ENCODE peak calls at places on chromosomes 6 and 20, in six cellular contexts. B is pancreas, W is HL-60, A is lower lobe of right lung, C is AG04450, R is ascending aorta. E is an unnamed sample.

GRCh38 chr6:63527658-63528514 is 44.4 kb upstream of the LOC128125822 start:
- DNase-seq in B (peak), A (no peak), R (no peak), C (peak), W (no peak), E (peak)

GRCh38 chr6:157982297-157982579 is 575 bp downstream of the SYNJ2 start:
- DNase-seq in W (peak), C (no peak), R (no peak), B (peak), A (no peak), E (peak)

GRCh38 chr6:709471-710056 is 16.6 kb upstream of the EXOC2 start:
- DNase-seq in R (no peak), A (no peak), C (no peak), W (no peak), B (no peak), E (no peak)

GRCh38 chr6:151286192-151286591 is 46.4 kb downstream of the AKAP12 start:
- DNase-seq in C (no peak), W (no peak), R (no peak), B (no peak), A (no peak), E (no peak)

GRCh38 chr6:161631676-161632194 is 357.9 kb upstream of the AGPAT4 start:
- DNase-seq in B (no peak), C (no peak), A (no peak), R (no peak), W (no peak), E (no peak)

GRCh38 chr6:74289881-74290280 is 593.9 kb downstream of the CD109 start:
- DNase-seq in A (no peak), C (peak), R (no peak), W (no peak), B (no peak), E (no peak)

GRCh38 chr6:115842338-115842737 is 218.4 kb downstream of the FRK start:
- DNase-seq in R (no peak), W (no peak), A (no peak), B (no peak), C (no peak), E (no peak)

GRCh38 chr20:57076202-57076651 is 190.2 kb downstream of the BMP7 start:
- DNase-seq in R (no peak), W (no peak), C (no peak), A (no peak), B (no peak), E (no peak)

GRCh38 chr6:56087421-56087820 is 160.0 kb downstream of the COL21A1 start:
- DNase-seq in B (no peak), C (no peak), W (no peak), R (no peak), A (no peak), E (no peak)

GRCh38 chr20:24863356-24863755 is 85.7 kb upstream of the CST7 start:
- DNase-seq in C (peak), W (no peak), R (no peak), B (no peak), A (no peak), E (no peak)

GRCh38 chr6:18379376-18380117 is 7.6 kb upstream of the RNF144B start:
- DNase-seq in R (no peak), B (no peak), C (no peak), A (no peak), W (no peak), E (no peak)

DNA sequence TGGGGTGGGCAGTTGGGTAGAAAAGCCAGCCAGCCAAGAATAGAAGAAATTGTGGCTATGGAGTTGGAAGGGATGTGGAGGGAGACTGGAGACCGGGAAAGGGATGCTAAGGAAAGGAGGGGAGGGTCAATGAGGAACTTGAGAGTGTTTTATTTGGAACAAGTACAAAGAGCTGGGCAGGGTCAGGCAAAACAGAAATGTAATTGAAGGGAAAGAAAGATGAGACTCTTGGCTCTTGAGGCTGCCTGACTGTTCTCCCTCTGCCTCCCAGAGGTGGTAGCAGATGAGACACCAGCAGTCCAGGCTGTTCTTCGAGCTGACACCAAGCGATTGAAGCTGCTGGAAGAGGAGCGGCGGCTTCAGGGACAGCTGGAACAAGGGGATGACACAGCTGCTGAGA is 12.7 kb downstream of the ABCF1 start:
- DNase-seq in R (no peak), B (no peak), C (no peak), A (no peak), W (no peak), E (no peak)
- H3K4me3 ChIP-seq in R (no peak), B (no peak), C (no peak), A (no peak), W (no peak), E (no peak)

DNA sequence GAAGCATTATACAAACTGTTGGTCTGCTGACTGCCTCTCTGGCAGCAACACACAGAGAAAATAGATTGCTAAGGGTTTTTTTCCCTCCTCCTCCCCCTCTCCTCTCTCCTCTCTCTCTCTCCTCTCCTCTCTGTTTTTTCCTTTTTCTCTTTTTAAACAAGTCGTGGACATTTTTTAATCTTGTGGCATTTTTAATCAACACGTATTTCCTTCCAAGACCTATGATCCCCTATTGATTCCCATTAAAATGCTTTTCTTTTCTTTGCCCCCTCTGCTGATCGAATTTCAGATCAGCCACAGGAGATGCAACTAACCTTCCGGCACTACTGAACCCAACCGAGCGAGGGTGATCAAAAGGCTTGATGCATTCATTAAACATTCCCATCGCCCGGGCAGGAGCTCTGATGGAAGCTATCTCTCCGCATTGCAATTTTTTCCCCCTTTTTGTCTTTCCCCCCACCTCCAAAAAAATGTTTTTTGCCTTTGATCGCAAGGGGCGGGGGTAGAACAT is 90.7 kb upstream of the ARID1B start:
- DNase-seq in B (peak), C (no peak), R (no peak), A (peak), W (peak), E (peak)
- TF ChIP-seq CTCF in B (no peak), C (peak), R (peak), A (peak), W (no peak), E (peak)

DNA sequence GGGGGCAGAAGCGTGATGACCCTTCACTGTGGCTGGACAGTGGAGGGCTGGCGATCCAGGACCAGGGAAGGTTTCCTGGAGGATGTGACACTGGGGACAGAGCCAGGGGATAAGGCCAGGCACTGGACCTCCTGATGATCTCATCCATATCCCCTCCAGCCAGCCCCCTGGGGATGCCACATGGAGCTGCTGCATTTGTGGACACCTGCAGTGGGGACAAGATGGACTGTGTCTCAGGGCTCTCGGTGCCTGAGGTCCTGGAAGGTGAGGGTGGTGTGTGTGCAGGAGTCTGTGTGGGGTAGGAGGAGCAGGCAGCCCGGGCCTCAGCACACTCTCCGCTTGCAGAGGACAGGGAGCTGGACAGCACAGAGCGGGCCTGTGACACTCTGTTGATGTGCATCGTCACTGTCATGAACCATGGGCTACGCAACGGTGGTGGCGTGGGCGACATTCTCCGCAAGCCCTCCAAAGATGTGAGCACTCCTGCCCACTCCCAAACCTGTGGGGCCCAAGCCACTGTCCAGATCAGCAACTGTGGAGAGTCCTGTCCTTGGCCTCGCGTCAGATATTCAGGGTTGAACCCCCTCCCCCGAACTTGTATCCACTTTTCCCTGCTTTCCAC is 19.9 kb downstream of the UQCC2 start:
- DNase-seq in B (no peak), R (no peak), W (no peak), A (no peak), C (no peak), E (no peak)
- H3K27ac ChIP-seq in B (no peak), R (no peak), W (no peak), A (no peak), C (no peak), E (no peak)

DNA sequence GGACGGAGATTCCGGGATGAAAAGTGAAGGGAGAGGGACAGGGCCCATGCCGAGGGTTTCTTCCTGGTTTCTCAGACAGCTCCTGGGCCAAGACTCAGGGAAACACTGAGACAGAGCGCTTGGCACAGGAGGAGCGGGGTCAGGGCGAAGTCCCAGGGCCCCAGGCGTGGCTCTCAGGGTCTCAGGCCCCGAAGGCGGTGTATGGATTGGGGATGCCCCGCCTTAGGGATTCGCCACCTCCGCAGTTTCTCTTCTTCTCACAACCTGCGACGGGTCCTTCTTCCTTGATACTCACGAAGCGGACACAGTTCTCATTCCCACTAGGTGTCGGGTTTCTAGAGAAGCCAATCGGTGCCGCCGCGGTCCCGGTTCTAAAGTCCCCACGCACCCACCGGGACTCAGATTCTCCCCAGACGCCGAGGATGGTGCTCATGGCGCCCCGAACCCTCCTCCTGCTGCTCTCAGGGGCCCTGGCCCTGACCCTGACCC is 55.0 kb upstream of the HLA-A start:
- DNase-seq in R (peak), C (no peak), W (no peak), A (peak), B (peak), E (peak)
- H3K4me3 ChIP-seq in R (no peak), C (peak), W (peak), A (peak), B (peak), E (peak)

GRCh38 chr20:1299522-1299921 is 29.4 kb downstream of the SDCBP2 start:
- DNase-seq in C (no peak), B (no peak), R (no peak), W (peak), A (no peak), E (no peak)
- TF ChIP-seq CTCF in C (no peak), B (no peak), R (no peak), W (peak), A (peak), E (no peak)

GRCh38 chr20:62741191-62741676 is 32.6 kb downstream of the NTSR1 start:
- DNase-seq in R (no peak), B (no peak), A (peak), C (no peak), W (no peak), E (no peak)
- H3K27ac ChIP-seq in R (no peak), B (no peak), A (peak), C (peak), W (peak), E (no peak)

GRCh38 chr6:26420607-26421235 is 18.6 kb downstream of the BTN3A1 start:
- DNase-seq in R (no peak), A (no peak), B (no peak), W (peak), C (no peak), E (no peak)

GRCh38 chr6:26421259-26422144 is 18.8 kb upstream of the BTN3A3 start:
- DNase-seq in C (peak), B (peak), R (peak), W (peak), A (peak), E (peak)

GRCh38 chr6:26428206-26428605 is 12.1 kb upstream of the BTN3A3 start:
- DNase-seq in C (no peak), W (no peak), A (no peak), B (no peak), R (no peak), E (no peak)

GRCh38 chr6:26427093-26427809 is 13.1 kb upstream of the BTN3A3 start:
- DNase-seq in A (no peak), R (no peak), B (no peak), W (no peak), C (no peak), E (no peak)

GRCh38 chr6:26422329-26422728 is 18.0 kb upstream of the BTN3A3 start:
- DNase-seq in R (no peak), B (no peak), A (no peak), C (no peak), W (no peak), E (no peak)
- H3K4me3 ChIP-seq in R (peak), B (no peak), A (peak), C (peak), W (no peak), E (no peak)

GRCh38 chr20:36744764-36745191 is 1.1 kb downstream of the NDRG3 start:
- DNase-seq in R (peak), W (no peak), B (peak), A (no peak), C (no peak), E (peak)

GRCh38 chr20:36744243-36744642 is 1.6 kb downstream of the NDRG3 start:
- DNase-seq in R (no peak), C (no peak), B (no peak), W (no peak), A (no peak), E (no peak)

GRCh38 chr20:36745234-36745926 is 510 bp downstream of the NDRG3 start:
- DNase-seq in B (no peak), A (peak), R (no peak), W (peak), C (no peak), E (peak)

GRCh38 chr20:36742558-36742957 is 3.3 kb downstream of the NDRG3 start:
- DNase-seq in C (no peak), A (no peak), B (no peak), W (no peak), R (no peak), E (no peak)

DNA sequence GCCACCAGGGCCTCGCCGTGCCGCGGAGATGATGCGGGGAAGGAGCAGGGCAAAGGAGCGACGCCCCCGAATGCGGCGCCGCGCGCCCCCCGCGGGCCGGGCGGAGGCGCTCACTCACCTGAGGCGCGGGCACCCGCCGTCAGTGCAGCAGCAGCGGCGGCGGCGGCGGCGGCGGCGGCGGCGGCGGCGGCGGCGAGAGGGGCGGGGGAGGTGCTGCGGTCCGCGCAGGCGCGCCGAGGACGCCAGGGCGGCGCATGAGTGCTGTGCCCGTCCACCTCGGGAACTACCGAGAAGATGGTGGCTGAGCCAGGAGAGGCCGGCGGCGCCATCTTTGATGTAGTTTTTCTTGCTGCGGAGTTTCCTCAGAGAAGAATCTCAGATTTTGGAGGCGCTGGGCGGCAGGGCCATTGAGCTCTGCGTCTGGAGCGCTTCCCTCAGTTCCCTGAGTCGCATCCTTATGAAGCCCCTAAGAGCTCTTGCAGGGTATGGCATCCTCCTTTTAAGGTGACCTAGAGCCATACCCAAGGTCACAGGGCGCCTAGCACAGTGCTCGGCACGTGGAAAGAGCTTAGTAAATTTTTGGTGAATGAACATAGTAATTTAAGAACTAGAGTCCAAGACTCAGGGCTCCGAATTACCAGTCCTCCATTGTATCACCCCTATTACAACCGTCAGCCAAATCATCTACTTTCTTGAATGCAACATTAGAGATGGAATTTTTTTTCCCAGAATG is at the start of gene NDRG3:
- DNase-seq in W (peak), R (peak), C (peak), A (peak), B (peak), E (peak)
- TF ChIP-seq CTCF in W (no peak), R (no peak), C (no peak), A (peak), B (no peak), E (no peak)

GRCh38 chr6:37320649-37321048 is 33.1 kb upstream of the RNF8 start:
- DNase-seq in W (no peak), C (no peak), A (no peak), B (no peak), R (no peak), E (no peak)
- H3K27ac ChIP-seq in W (no peak), C (no peak), A (no peak), B (no peak), R (no peak), E (no peak)

E was measured in prostate gland.